ENCODE peak calls at places on chromosomes 5 and 9, in nine cellular contexts. One of them, this sample, is unnamed. For H3K36me3 and H3K27me3, the result is how much of the 10 kb centered on the place peaks cover.

GRCh38 chr5:66230551-66230950 is 86.5 kb downstream of the SREK1 start:
- DNase-seq in fibroblast of lung: peak
- DNase-seq in GM23248: no peak
- DNase-seq in H7: peak
- DNase-seq in mesendoderm: peak
- DNase-seq in IMR-90: no peak
- DNase-seq in PC-9: no peak
- DNase-seq in adipocyte: no peak
- DNase-seq in neuronal stem cell: no peak
- DNase-seq in this sample: no peak

GRCh38 chr5:74352256-74352655 is 288.3 kb downstream of the ENC1 start:
- DNase-seq in mesendoderm: no peak
- DNase-seq in adipocyte: peak
- DNase-seq in IMR-90: peak
- DNase-seq in fibroblast of lung: peak
- DNase-seq in H7: no peak
- DNase-seq in neuronal stem cell: no peak
- DNase-seq in GM23248: peak
- DNase-seq in PC-9: no peak
- DNase-seq in this sample: no peak

GRCh38 chr5:138770977-138771376 is 17.8 kb downstream of the CTNNA1 start:
- DNase-seq in H7: no peak
- DNase-seq in neuronal stem cell: no peak
- DNase-seq in mesendoderm: no peak
- DNase-seq in fibroblast of lung: no peak
- DNase-seq in GM23248: no peak
- DNase-seq in PC-9: no peak
- DNase-seq in IMR-90: no peak
- DNase-seq in adipocyte: no peak
- DNase-seq in this sample: no peak

GRCh38 chr5:123827811-123828210 is 315.8 kb downstream of the CSNK1G3 start:
- DNase-seq in PC-9: no peak
- DNase-seq in mesendoderm: no peak
- DNase-seq in fibroblast of lung: no peak
- DNase-seq in neuronal stem cell: no peak
- DNase-seq in GM23248: no peak
- DNase-seq in adipocyte: no peak
- DNase-seq in H7: no peak
- DNase-seq in IMR-90: no peak
- DNase-seq in this sample: no peak

GRCh38 chr5:138360941-138361452 is 8.5 kb downstream of the KDM3B start:
- DNase-seq in fibroblast of lung: no peak
- DNase-seq in neuronal stem cell: no peak
- DNase-seq in mesendoderm: no peak
- DNase-seq in PC-9: no peak
- DNase-seq in H7: no peak
- DNase-seq in adipocyte: no peak
- DNase-seq in IMR-90: no peak
- DNase-seq in GM23248: no peak
- DNase-seq in this sample: no peak

GRCh38 chr9:106405871-106406435 is 457.0 kb upstream of the ZNF462 start:
- DNase-seq in mesendoderm: no peak
- DNase-seq in fibroblast of lung: peak
- DNase-seq in adipocyte: no peak
- DNase-seq in H7: no peak
- DNase-seq in GM23248: no peak
- DNase-seq in PC-9: no peak
- DNase-seq in neuronal stem cell: no peak
- DNase-seq in IMR-90: no peak
- DNase-seq in this sample: no peak

GRCh38 chr5:88669314-88669713 is 213.7 kb downstream of the MEF2C start:
- DNase-seq in neuronal stem cell: no peak
- DNase-seq in IMR-90: no peak
- DNase-seq in mesendoderm: no peak
- DNase-seq in H7: no peak
- DNase-seq in adipocyte: no peak
- DNase-seq in fibroblast of lung: peak
- DNase-seq in GM23248: no peak
- DNase-seq in PC-9: no peak
- DNase-seq in this sample: no peak

GRCh38 chr9:87716141-87716540 is 9.8 kb upstream of the CTSL start:
- DNase-seq in mesendoderm: no peak
- DNase-seq in adipocyte: peak
- DNase-seq in GM23248: no peak
- DNase-seq in H7: no peak
- DNase-seq in fibroblast of lung: peak
- DNase-seq in IMR-90: no peak
- DNase-seq in neuronal stem cell: no peak
- DNase-seq in PC-9: no peak
- DNase-seq in this sample: no peak

DNA sequence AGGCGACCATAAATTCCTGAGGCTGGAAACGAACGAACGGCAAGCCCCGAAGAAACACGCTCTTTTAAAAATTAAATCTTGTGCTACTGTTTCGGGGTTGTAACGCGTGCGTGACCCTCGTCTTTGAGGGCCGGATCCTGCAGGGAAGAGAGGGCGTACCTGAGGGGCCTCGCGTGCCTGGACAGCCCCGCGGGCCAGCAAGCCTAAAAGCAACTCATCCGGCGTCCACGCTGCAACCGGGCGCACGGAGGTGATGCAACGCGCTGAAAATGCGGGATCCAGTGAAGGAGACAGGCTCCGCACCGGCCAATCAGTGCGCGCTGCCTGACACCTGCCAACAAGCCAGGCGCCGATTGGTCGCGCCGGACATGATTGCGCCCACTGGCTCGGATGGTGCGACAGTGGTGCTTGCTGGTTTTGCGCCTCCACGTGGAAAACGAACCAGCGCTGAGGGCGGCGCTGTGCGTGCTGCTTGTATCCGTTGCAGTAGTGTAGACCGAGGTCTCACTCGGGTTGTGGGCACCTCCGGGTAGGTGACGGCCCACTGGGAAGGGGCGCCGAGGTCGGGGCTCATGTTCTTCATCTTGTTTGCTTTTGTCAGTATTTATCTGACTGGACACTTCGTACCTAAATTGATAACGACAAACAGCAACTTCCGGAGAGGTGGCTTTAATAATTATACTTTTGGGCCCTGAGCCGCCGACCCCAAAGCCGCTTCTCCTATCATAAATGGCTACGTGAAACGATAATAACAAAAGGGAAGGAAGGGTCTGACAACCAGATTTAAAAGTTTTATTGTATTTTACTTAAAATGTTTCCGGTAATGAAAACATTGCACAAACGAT is at the start of gene IARS1:
- DNase-seq in H7: peak
- DNase-seq in PC-9: peak
- DNase-seq in neuronal stem cell: peak
- DNase-seq in IMR-90: peak
- DNase-seq in GM23248: peak
- DNase-seq in adipocyte: peak
- DNase-seq in fibroblast of lung: peak
- DNase-seq in mesendoderm: peak
- DNase-seq in this sample: peak
- H3K36me3 ChIP-seq in H7: under half
- H3K36me3 ChIP-seq in PC-9: half or more
- H3K36me3 ChIP-seq in neuronal stem cell: half or more
- H3K36me3 ChIP-seq in IMR-90: under half
- H3K36me3 ChIP-seq in GM23248: under half
- H3K36me3 ChIP-seq in adipocyte: under half
- H3K36me3 ChIP-seq in fibroblast of lung: under half
- H3K36me3 ChIP-seq in mesendoderm: under half
- H3K36me3 ChIP-seq in this sample: half or more

DNA sequence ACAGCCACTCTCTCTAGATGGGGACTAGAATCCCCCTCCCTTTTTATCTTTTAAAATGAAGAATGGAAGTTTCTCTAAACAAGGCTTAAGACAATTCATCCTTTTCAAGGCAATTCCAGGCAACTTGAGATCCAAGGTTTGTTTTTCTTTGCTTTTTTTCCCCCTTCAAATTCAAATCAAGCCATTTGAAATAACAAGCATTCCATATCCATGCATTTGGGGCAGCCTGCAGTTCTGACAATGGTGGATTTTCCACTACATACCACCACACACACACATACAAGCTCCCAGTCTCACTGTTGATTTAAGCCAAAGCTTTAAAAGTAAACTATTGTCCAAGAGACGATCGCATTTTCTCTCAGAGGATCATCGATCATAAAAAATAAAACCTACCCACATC is 424 bp downstream of the INSYN2B start:
- DNase-seq in IMR-90: peak
- DNase-seq in H7: no peak
- DNase-seq in fibroblast of lung: peak
- DNase-seq in mesendoderm: peak
- DNase-seq in PC-9: no peak
- DNase-seq in GM23248: peak
- DNase-seq in neuronal stem cell: peak
- DNase-seq in adipocyte: peak
- DNase-seq in this sample: no peak
- H3K27me3 ChIP-seq in IMR-90: under half
- H3K27me3 ChIP-seq in H7: under half
- H3K27me3 ChIP-seq in fibroblast of lung: under half
- H3K27me3 ChIP-seq in mesendoderm: under half
- H3K27me3 ChIP-seq in PC-9: under half
- H3K27me3 ChIP-seq in GM23248: under half
- H3K27me3 ChIP-seq in neuronal stem cell: under half
- H3K27me3 ChIP-seq in adipocyte: under half
- H3K27me3 ChIP-seq in this sample: under half

DNA sequence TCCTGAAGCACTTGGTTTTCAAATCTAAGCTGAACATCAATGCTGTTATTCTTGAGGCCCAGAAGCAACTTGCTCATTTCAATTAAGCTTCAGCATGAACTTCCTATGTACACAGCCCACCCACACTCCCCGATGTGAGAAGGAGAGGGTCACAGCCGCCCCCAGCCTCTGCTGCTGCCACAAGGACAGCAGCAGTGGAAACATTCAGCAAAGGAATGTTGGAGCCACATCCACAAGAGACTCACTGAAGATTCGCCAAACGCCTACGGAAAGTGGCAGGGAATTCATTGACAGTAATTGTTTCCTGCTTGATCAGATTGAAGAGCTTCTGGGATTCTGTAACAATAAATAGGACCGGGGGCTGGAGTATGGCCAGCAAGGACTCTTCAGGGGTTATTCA is 2.9 kb downstream of the TGFBI start:
- DNase-seq in IMR-90: no peak
- DNase-seq in mesendoderm: no peak
- DNase-seq in H7: no peak
- DNase-seq in GM23248: peak
- DNase-seq in fibroblast of lung: peak
- DNase-seq in adipocyte: peak
- DNase-seq in PC-9: no peak
- DNase-seq in neuronal stem cell: no peak
- DNase-seq in this sample: peak
- H3K4me3 ChIP-seq in IMR-90: peak
- H3K4me3 ChIP-seq in mesendoderm: no peak
- H3K4me3 ChIP-seq in H7: no peak
- H3K4me3 ChIP-seq in GM23248: peak
- H3K4me3 ChIP-seq in fibroblast of lung: no peak
- H3K4me3 ChIP-seq in adipocyte: peak
- H3K4me3 ChIP-seq in PC-9: no peak
- H3K4me3 ChIP-seq in neuronal stem cell: no peak
- H3K4me3 ChIP-seq in this sample: peak

DNA sequence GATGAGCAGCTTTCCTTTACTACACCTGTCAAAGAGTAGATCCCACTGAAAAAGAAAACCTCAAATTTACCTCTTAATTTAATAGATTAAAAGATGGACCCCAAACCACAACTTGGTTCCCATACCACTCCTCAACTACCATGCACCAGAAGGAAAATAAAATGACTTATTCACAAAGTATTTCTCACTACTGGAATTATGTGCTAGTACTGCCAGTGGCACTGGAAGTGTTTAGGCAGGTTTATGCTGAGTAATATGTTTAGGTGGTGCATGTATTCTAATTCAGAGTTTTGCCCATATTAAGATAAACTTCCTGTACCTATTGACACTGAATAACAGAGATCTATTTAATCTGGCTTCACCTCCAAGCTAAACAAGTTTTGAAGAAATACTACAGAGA is 6.6 kb downstream of the PLK2 start:
- DNase-seq in PC-9: no peak
- DNase-seq in H7: no peak
- DNase-seq in mesendoderm: no peak
- DNase-seq in adipocyte: no peak
- DNase-seq in neuronal stem cell: no peak
- DNase-seq in IMR-90: no peak
- DNase-seq in GM23248: no peak
- DNase-seq in fibroblast of lung: no peak
- DNase-seq in this sample: no peak
- H3K36me3 ChIP-seq in PC-9: half or more
- H3K36me3 ChIP-seq in H7: under half
- H3K36me3 ChIP-seq in mesendoderm: under half
- H3K36me3 ChIP-seq in adipocyte: under half
- H3K36me3 ChIP-seq in neuronal stem cell: half or more
- H3K36me3 ChIP-seq in IMR-90: half or more
- H3K36me3 ChIP-seq in GM23248: half or more
- H3K36me3 ChIP-seq in fibroblast of lung: under half
- H3K36me3 ChIP-seq in this sample: half or more

DNA sequence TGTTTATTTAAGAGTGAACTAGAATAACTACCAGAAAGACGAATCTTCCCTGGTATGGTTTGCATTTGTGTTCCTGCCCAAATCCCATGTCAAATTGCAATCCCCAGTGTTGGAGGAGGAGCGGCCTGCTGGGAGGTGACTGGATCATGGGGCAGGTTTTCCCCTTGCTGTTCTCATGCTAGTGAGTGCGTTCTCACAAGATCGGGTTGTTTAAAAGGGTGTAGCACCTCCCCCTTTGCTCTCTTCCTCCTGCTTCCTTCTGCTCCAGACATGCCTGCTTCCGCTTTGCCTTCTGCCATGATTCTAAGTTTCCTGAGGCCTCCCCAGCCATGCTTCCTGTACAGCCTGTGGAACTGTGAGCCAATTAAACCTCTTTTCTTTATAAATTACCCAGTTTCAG is 210.3 kb upstream of the TBC1D2 start:
- DNase-seq in H7: no peak
- DNase-seq in GM23248: no peak
- DNase-seq in PC-9: no peak
- DNase-seq in neuronal stem cell: no peak
- DNase-seq in mesendoderm: no peak
- DNase-seq in IMR-90: no peak
- DNase-seq in fibroblast of lung: no peak
- DNase-seq in adipocyte: no peak
- DNase-seq in this sample: no peak
- H3K27me3 ChIP-seq in H7: under half
- H3K27me3 ChIP-seq in GM23248: under half
- H3K27me3 ChIP-seq in PC-9: under half
- H3K27me3 ChIP-seq in neuronal stem cell: under half
- H3K27me3 ChIP-seq in mesendoderm: under half
- H3K27me3 ChIP-seq in IMR-90: under half
- H3K27me3 ChIP-seq in fibroblast of lung: under half
- H3K27me3 ChIP-seq in adipocyte: under half
- H3K27me3 ChIP-seq in this sample: under half

GRCh38 chr9:135088979-135089847 is 1.7 kb downstream of the OLFM1 start:
- DNase-seq in GM23248: no peak
- DNase-seq in mesendoderm: no peak
- DNase-seq in fibroblast of lung: no peak
- DNase-seq in IMR-90: no peak
- DNase-seq in PC-9: no peak
- DNase-seq in H7: no peak
- DNase-seq in adipocyte: no peak
- DNase-seq in neuronal stem cell: no peak
- DNase-seq in this sample: no peak
- H3K4me3 ChIP-seq in GM23248: no peak
- H3K4me3 ChIP-seq in mesendoderm: peak
- H3K4me3 ChIP-seq in fibroblast of lung: no peak
- H3K4me3 ChIP-seq in IMR-90: no peak
- H3K4me3 ChIP-seq in PC-9: no peak
- H3K4me3 ChIP-seq in H7: peak
- H3K4me3 ChIP-seq in adipocyte: no peak
- H3K4me3 ChIP-seq in neuronal stem cell: no peak
- H3K4me3 ChIP-seq in this sample: no peak